ENCODE peak calls at places on chromosomes 16 and 17, in six cellular contexts. Z is endothelial cell of umbilical vein, Y is neural progenitor cell, K is HepG2, U is PC-3, P is OCI-LY7. A is an unnamed sample.

GRCh38 chr17:18855831-18856624 is 1.9 kb upstream of the PRPSAP2 start:
- DNase-seq in Z (peak; percentile 95), Y (peak; percentile 97), K (peak; percentile 91), U (peak; percentile 98), P (peak; percentile 94), A (peak; percentile 94)

GRCh38 chr17:40121191-40121885 is 433 bp upstream of the MSL1 start:
- DNase-seq in Z (peak; percentile 67), Y (peak; percentile 51), K (no peak), U (peak; percentile 25), P (peak; percentile 51), A (peak; percentile 39)

GRCh38 chr16:78542419-78542818 is 443.0 kb downstream of the WWOX start:
- DNase-seq in Z (no peak), Y (no peak), K (no peak), U (no peak), P (no peak), A (no peak)

GRCh38 chr17:55722742-55723487 is at the start of gene TMEM100:
- DNase-seq in Z (peak; percentile 73), Y (no peak), K (no peak), U (no peak), P (no peak), A (no peak)

GRCh38 chr16:23079683-23080221 is 69.5 kb downstream of the USP31 start:
- DNase-seq in Z (peak; percentile 91), Y (no peak), K (no peak), U (peak; percentile 75), P (no peak), A (peak; percentile 66)

GRCh38 chr16:84598391-84598750 is 19.5 kb downstream of the COTL1 start:
- DNase-seq in Z (peak; percentile 17), Y (peak; percentile 43), K (no peak), U (no peak), P (peak; percentile 54), A (no peak)

GRCh38 chr16:68076560-68076959 is 8.6 kb upstream of the NFATC3 start:
- DNase-seq in Z (no peak), Y (no peak), K (no peak), U (no peak), P (no peak), A (no peak)

GRCh38 chr17:28612936-28613872 is 781 bp downstream of the RSKR start:
- DNase-seq in Z (peak; percentile 43), Y (peak; percentile 74), K (peak; percentile 52), U (peak; percentile 24), P (peak; percentile 55), A (peak; percentile 2)

GRCh38 chr17:42687707-42688275 is 5.5 kb downstream of the CNTNAP1 start:
- DNase-seq in Z (no peak), Y (no peak), K (no peak), U (no peak), P (no peak), A (no peak)

GRCh38 chr17:37207103-37207502 is 168.7 kb upstream of the C17orf78 start:
- DNase-seq in Z (no peak), Y (no peak), K (no peak), U (no peak), P (no peak), A (no peak)
- H3K36me3 ChIP-seq in Z (peaks cover 3% of the 10 kb centered on the region), Y (peaks cover 2% of the 10 kb centered on the region), K (peaks cover 84% of the 10 kb centered on the region), U (peaks cover 20% of the 10 kb centered on the region), P (peaks cover 62% of the 10 kb centered on the region), A (peaks cover 40% of the 10 kb centered on the region)

GRCh38 chr17:660453-660852 is 54.2 kb downstream of the VPS53 start:
- DNase-seq in Z (no peak), Y (no peak), K (no peak), U (no peak), P (no peak), A (no peak)

GRCh38 chr17:652310-652709 is 62.3 kb downstream of the VPS53 start:
- DNase-seq in Z (no peak), Y (no peak), K (no peak), U (no peak), P (no peak), A (no peak)

GRCh38 chr17:653724-654123 is 60.9 kb downstream of the VPS53 start:
- DNase-seq in Z (no peak), Y (peak; percentile 17), K (no peak), U (no peak), P (no peak), A (no peak)

GRCh38 chr17:651596-651995 is 63.0 kb downstream of the VPS53 start:
- DNase-seq in Z (no peak), Y (no peak), K (no peak), U (no peak), P (no peak), A (no peak)

DNA sequence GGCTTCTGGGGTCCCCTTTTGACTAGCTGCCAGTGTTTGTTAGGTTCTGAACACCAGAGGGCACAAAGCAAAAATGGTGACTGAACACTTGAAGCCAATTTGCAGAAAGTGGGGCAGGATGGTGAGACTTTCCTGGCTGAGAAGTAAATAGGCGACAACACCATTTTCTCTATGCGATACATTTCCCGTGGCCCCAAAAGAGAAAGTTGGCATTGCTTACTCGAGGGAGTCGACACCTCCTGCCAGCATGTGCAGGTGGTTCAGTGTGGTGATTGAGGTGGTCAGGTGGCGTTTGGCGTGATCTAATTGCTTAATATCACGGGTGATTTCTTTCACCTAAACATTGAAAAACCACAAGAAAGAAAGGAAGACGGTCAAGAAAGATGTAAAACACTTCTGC is 59.0 kb downstream of the VPS53 start:
- DNase-seq in Z (no peak), Y (no peak), K (no peak), U (no peak), P (no peak), A (no peak)
- H3K4me2 ChIP-seq in Z (no peak overlapping the region), Y (no peak overlapping the region), K (no peak overlapping the region), U (no peak overlapping the region), P (no peak overlapping the region), A (no peak overlapping the region)

GRCh38 chr16:15031596-15031995 is 24.3 kb downstream of the NTAN1 start:
- DNase-seq in Z (no peak), Y (no peak), K (no peak), U (no peak), P (no peak), A (no peak)
- H3K36me3 ChIP-seq in Z (peaks cover 47% of the 10 kb centered on the region), Y (no peaks in the 10 kb centered on the region), K (peaks cover 86% of the 10 kb centered on the region), U (peaks cover 22% of the 10 kb centered on the region), P (peaks cover 63% of the 10 kb centered on the region), A (peaks cover 36% of the 10 kb centered on the region)

GRCh38 chr16:86317617-86318021 is 192.7 kb upstream of the FOXF1 start:
- DNase-seq in Z (no peak), Y (no peak), K (no peak), U (no peak), P (no peak), A (no peak)
- H3K4me2 ChIP-seq in Z (no peak overlapping the region), Y (no peak overlapping the region), K (no peak overlapping the region), U (no peak overlapping the region), P (no peak overlapping the region), A (no peak overlapping the region)

GRCh38 chr16:11277607-11278337 is 1.5 kb upstream of the PRM2 start:
- DNase-seq in Z (no peak), Y (no peak), K (no peak), U (no peak), P (no peak), A (no peak)
- H3K36me3 ChIP-seq in Z (no peaks in the 10 kb centered on the region), Y (no peaks in the 10 kb centered on the region), K (no peaks in the 10 kb centered on the region), U (no peaks in the 10 kb centered on the region), P (no peaks in the 10 kb centered on the region), A (no peaks in the 10 kb centered on the region)